ENCODE peak calls at places on chromosome 22, in ten cellular contexts. F is stimulated activated CD4-positive, alpha-beta T cell treated with anti-CD3 and anti-CD28 coated beads, TNF-alpha, amount 100 ng/mL, for 1 hour; G is HTR-8/SVneo; D is AG08395; U is testis; J is body of pancreas; O is smooth muscle cell of the brain vasculature; N is activated T-cell treated with anti-CD3 and anti-CD28 coated beads for 24 hours; W is activated CD4-positive, alpha-beta T cell treated with anti-CD3 and anti-CD28 coated beads, Interleukin-2, amount 10 ng/mL, durations not matched to agents 7 days and 5 days; Z is left cardiac atrium. E is an unnamed sample.

GRCh38 chr22:40679249-40679963 is at the start of gene MCHR1:
- DNase-seq in G (no peak), W (no peak), U (no peak), J (no peak), O (no peak), F (no peak), N (no peak), D (peak), Z (no peak), E (no peak)

GRCh38 chr22:41092847-41093371 is 517 bp downstream of the EP300 start:
- DNase-seq in N (no peak), D (no peak), U (peak), J (peak), F (no peak), W (peak), O (no peak), Z (no peak), G (no peak), E (no peak)

GRCh38 chr22:19206287-19206686 is 27.8 kb upstream of the SLC25A1 start:
- DNase-seq in J (no peak), G (no peak), N (no peak), O (no peak), D (no peak), F (no peak), U (no peak), Z (no peak), W (no peak), E (no peak)

GRCh38 chr22:28547132-28547842 is 132.4 kb downstream of the TTC28 start:
- DNase-seq in N (no peak), G (peak), F (no peak), Z (no peak), U (no peak), J (no peak), D (peak), O (no peak), W (no peak), E (peak)

GRCh38 chr22:50289942-50290630 is 17.4 kb downstream of the PLXNB2 start:
- DNase-seq in D (no peak), G (no peak), J (no peak), N (no peak), U (no peak), F (no peak), Z (no peak), W (no peak), O (no peak), E (no peak)

GRCh38 chr22:33347002-33347401 is 288.8 kb upstream of the SYN3 start:
- DNase-seq in W (no peak), O (no peak), Z (no peak), N (no peak), U (no peak), J (no peak), F (no peak), G (no peak), D (no peak), E (no peak)

GRCh38 chr22:50308597-50308935 is 1.1 kb upstream of the PLXNB2 start:
- DNase-seq in W (no peak), Z (peak), F (no peak), J (peak), D (peak), O (no peak), N (no peak), U (peak), G (peak), E (no peak)

GRCh38 chr22:19674129-19674928 is 40.0 kb upstream of the SEPTIN5 start:
- DNase-seq in N (no peak), D (no peak), W (no peak), F (no peak), O (no peak), J (no peak), Z (no peak), G (no peak), U (no peak), E (no peak)

GRCh38 chr22:26970809-26971394 is 313.5 kb downstream of the MIAT start:
- DNase-seq in N (no peak), D (no peak), W (no peak), G (no peak), F (no peak), J (no peak), O (no peak), Z (no peak), U (no peak), E (no peak)

GRCh38 chr22:29715705-29716104 is 4.1 kb upstream of the CABP7 start:
- DNase-seq in F (no peak), O (no peak), U (no peak), G (no peak), W (no peak), D (no peak), Z (no peak), J (no peak), N (no peak), E (no peak)

GRCh38 chr22:32261306-32261705 is 6.2 kb upstream of the SLC5A4 start:
- DNase-seq in O (no peak), D (no peak), J (no peak), W (no peak), G (no peak), F (no peak), Z (no peak), N (no peak), U (no peak), E (no peak)

GRCh38 chr22:28171135-28171534 is 252.1 kb upstream of the PITPNB start:
- DNase-seq in D (no peak), F (no peak), G (no peak), Z (no peak), J (no peak), W (no peak), O (no peak), U (no peak), N (no peak), E (no peak)

GRCh38 chr22:27105142-27106025 is 448.0 kb downstream of the MIAT start:
- DNase-seq in N (no peak), D (peak), G (no peak), W (no peak), F (no peak), U (peak), O (peak), J (peak), Z (peak), E (peak)

GRCh38 chr22:43796567-43796966 is 15.5 kb downstream of the EFCAB6 start:
- DNase-seq in F (no peak), D (peak), Z (no peak), O (no peak), W (no peak), N (no peak), U (peak), J (no peak), G (no peak), E (peak)

GRCh38 chr22:28034760-28035401 is 115.8 kb upstream of the PITPNB start:
- DNase-seq in G (no peak), U (peak), O (no peak), D (peak), Z (peak), N (no peak), F (no peak), W (no peak), J (peak), E (peak)

GRCh38 chr22:50425179-50425916 is 49.5 kb downstream of the SBF1 start:
- DNase-seq in D (no peak), F (no peak), G (no peak), Z (no peak), N (no peak), O (no peak), W (no peak), J (no peak), U (no peak), E (no peak)

GRCh38 chr22:37254206-37254866 is 10.3 kb upstream of the RAC2 start:
- DNase-seq in G (no peak), D (no peak), O (no peak), N (no peak), U (no peak), J (no peak), F (no peak), W (no peak), Z (no peak), E (no peak)

GRCh38 chr22:24819941-24820461 is 14.0 kb downstream of the SGSM1 start:
- DNase-seq in D (no peak), W (no peak), O (no peak), Z (peak), G (no peak), F (no peak), N (no peak), J (peak), U (peak), E (no peak)

GRCh38 chr22:21010426-21011113 is 4.4 kb upstream of the P2RX6 start:
- DNase-seq in G (no peak), U (no peak), W (no peak), O (no peak), Z (no peak), F (no peak), J (no peak), D (no peak), N (no peak), E (no peak)

GRCh38 chr22:29128891-29129643 is 56.2 kb downstream of the KREMEN1 start:
- DNase-seq in Z (no peak), W (no peak), D (peak), N (no peak), J (no peak), U (no peak), F (no peak), G (no peak), O (no peak), E (peak)

GRCh38 chr22:19822301-19823117 is 32.2 kb downstream of the GNB1L start:
- DNase-seq in W (no peak), D (no peak), Z (no peak), G (no peak), F (no peak), J (no peak), O (no peak), N (no peak), U (no peak), E (no peak)

GRCh38 chr22:44670220-44670983 is 31.6 kb upstream of the PRR5 start:
- DNase-seq in G (no peak), O (no peak), F (no peak), Z (peak), U (no peak), W (no peak), J (no peak), D (no peak), N (no peak), E (no peak)

GRCh38 chr22:27597703-27598444 is 203.7 kb downstream of the MN1 start:
- DNase-seq in Z (no peak), O (no peak), D (peak), W (no peak), F (no peak), N (no peak), U (no peak), G (peak), J (peak), E (no peak)

GRCh38 chr22:28548411-28548810 is 131.2 kb downstream of the TTC28 start:
- DNase-seq in J (no peak), Z (no peak), F (no peak), G (no peak), D (no peak), O (no peak), N (no peak), U (no peak), W (no peak), E (no peak)

GRCh38 chr22:47285981-47286380 is 523.5 kb downstream of the TBC1D22A start:
- DNase-seq in W (no peak), N (no peak), J (no peak), Z (no peak), U (no peak), F (no peak), D (no peak), G (no peak), O (no peak), E (no peak)

GRCh38 chr22:36770946-36771340 is 5.0 kb downstream of the IFT27 start:
- DNase-seq in J (no peak), G (no peak), O (no peak), D (no peak), W (no peak), F (no peak), Z (no peak), U (no peak), N (no peak), E (no peak)

GRCh38 chr22:36088292-36088691 is 59.7 kb upstream of the RBFOX2 start:
- DNase-seq in F (no peak), O (no peak), J (no peak), W (no peak), Z (no peak), G (no peak), N (no peak), U (no peak), D (no peak), E (no peak)

GRCh38 chr22:40281717-40282116 is 64.6 kb upstream of the ADSL start:
- DNase-seq in J (peak), G (no peak), D (no peak), U (no peak), F (no peak), O (no peak), W (no peak), N (no peak), Z (no peak), E (no peak)

GRCh38 chr22:40463017-40463631 is 92.7 kb downstream of the SGSM3 start:
- DNase-seq in U (no peak), O (no peak), Z (no peak), N (peak), G (no peak), F (no peak), W (peak), D (no peak), J (no peak), E (no peak)